ENCODE peak calls at places on chromosomes 7 and 10, in five cellular contexts. I, U, H, O and C are unnamed samples.

GRCh38 chr7:140533394-140533872 is 54.1 kb upstream of the MKRN1 start:
- DNase-seq in I (no peak), U (no peak), H (no peak), O (no peak), C (no peak)

GRCh38 chr10:28681928-28682750 is 4.8 kb downstream of the BAMBI start:
- DNase-seq in I (no peak), U (no peak), H (no peak), O (no peak), C (no peak)

GRCh38 chr10:14810969-14811953 is 26.6 kb downstream of the CDNF start:
- DNase-seq in I (no peak), U (no peak), H (peak), O (no peak), C (no peak)

GRCh38 chr7:32048970-32049369 is 21.2 kb downstream of the PDE1C start:
- DNase-seq in I (no peak), U (no peak), H (no peak), O (no peak), C (no peak)

GRCh38 chr7:110090113-110090820 is 1000.7 kb upstream of the LRRN3 start:
- DNase-seq in I (no peak), U (no peak), H (no peak), O (peak), C (peak)

GRCh38 chr10:14507156-14507555 is 176.4 kb upstream of the FRMD4A start:
- DNase-seq in I (no peak), U (no peak), H (no peak), O (peak), C (no peak)

GRCh38 chr10:126640391-126640790 is 30.1 kb downstream of the C10orf90 start:
- DNase-seq in I (no peak), U (no peak), H (no peak), O (no peak), C (no peak)

GRCh38 chr7:129612112-129613015 is 844 bp downstream of the NRF1 start:
- DNase-seq in I (peak), U (peak), H (no peak), O (peak), C (peak)

GRCh38 chr10:69317175-69318086 is 39.1 kb downstream of the HK1 start:
- DNase-seq in I (no peak), U (peak), H (peak), O (peak), C (peak)

GRCh38 chr10:16565604-16566003 is 43.9 kb upstream of the C1QL3 start:
- DNase-seq in I (no peak), U (no peak), H (no peak), O (no peak), C (no peak)

GRCh38 chr7:24498439-24498838 is 74.8 kb upstream of the PALS2 start:
- DNase-seq in I (no peak), U (no peak), H (no peak), O (no peak), C (no peak)

GRCh38 chr7:36032362-36032818 is 120.7 kb upstream of the EEPD1 start:
- DNase-seq in I (no peak), U (no peak), H (no peak), O (no peak), C (no peak)

GRCh38 chr10:45254892-45255291 is 60.5 kb downstream of the OR13A1 start:
- DNase-seq in I (no peak), U (no peak), H (no peak), O (no peak), C (no peak)

GRCh38 chr10:10235003-10235402 is 782.7 kb upstream of the CELF2 start:
- DNase-seq in I (no peak), U (no peak), H (no peak), O (no peak), C (no peak)

GRCh38 chr10:5632430-5632829 is 34.0 kb downstream of the ASB13 start:
- DNase-seq in I (peak), U (no peak), H (no peak), O (no peak), C (no peak)

GRCh38 chr7:114345494-114345893 is 69.1 kb upstream of the FOXP2 start:
- DNase-seq in I (no peak), U (no peak), H (no peak), O (no peak), C (no peak)

GRCh38 chr10:101602767-101603398 is 14.8 kb downstream of the DPCD start:
- DNase-seq in I (peak), U (peak), H (peak), O (peak), C (peak)

GRCh38 chr10:34206078-34206477 is 609.0 kb downstream of the PARD3 start:
- DNase-seq in I (no peak), U (no peak), H (no peak), O (no peak), C (peak)

GRCh38 chr10:34203966-34204630 is 611.0 kb downstream of the PARD3 start:
- DNase-seq in I (no peak), U (no peak), H (no peak), O (no peak), C (no peak)

GRCh38 chr10:34205452-34205851 is 609.6 kb downstream of the PARD3 start:
- DNase-seq in I (no peak), U (no peak), H (no peak), O (no peak), C (no peak)

GRCh38 chr10:34206602-34207268 is 608.4 kb downstream of the PARD3 start:
- DNase-seq in I (no peak), U (no peak), H (no peak), O (no peak), C (no peak)

GRCh38 chr10:34207350-34207749 is 607.7 kb downstream of the PARD3 start:
- DNase-seq in I (no peak), U (no peak), H (no peak), O (no peak), C (no peak)
- H3K27ac ChIP-seq in I (no peak), U (no peak), H (no peak), O (no peak), C (no peak)

GRCh38 chr7:108911016-108911415 is 341.3 kb downstream of the DNAJB9 start:
- DNase-seq in I (no peak), U (no peak), H (no peak), O (no peak), C (no peak)
- H3K27ac ChIP-seq in I (no peak), U (no peak), H (no peak), O (no peak), C (no peak)

GRCh38 chr7:107530749-107531148 is 33.0 kb downstream of the COG5 start:
- DNase-seq in I (no peak), U (no peak), H (no peak), O (no peak), C (no peak)
- H3K27ac ChIP-seq in I (no peak), U (no peak), H (no peak), O (no peak), C (no peak)

GRCh38 chr10:121516071-121516470 is 82.2 kb downstream of the FGFR2 start:
- DNase-seq in I (no peak), U (no peak), H (no peak), O (no peak), C (no peak)
- H3K27ac ChIP-seq in I (no peak), U (no peak), H (no peak), O (no peak), C (no peak)

GRCh38 chr7:116864084-116864483 is 1.7 kb downstream of the CAPZA2 start:
- DNase-seq in I (no peak), U (no peak), H (no peak), O (no peak), C (no peak)
- H3K27ac ChIP-seq in I (peak), U (no peak), H (no peak), O (no peak), C (no peak)